ENCODE peak calls at places on chromosomes 6 and 20, in six cellular contexts. H is stimulated activated naive CD4-positive, alpha-beta T cell; W is endothelial cell; K is amniotic epithelial cell; X is LoVo; O is fibroblast of pulmonary artery. L is an unnamed sample.
A peak's percentile ranks its signal among the peaks of the same experiment; 100 is the strongest.

GRCh38 chr20:23159256-23159922 is 73.3 kb upstream of the CD93 start:
- DNase-seq in O (no peak), K (no peak), W (no peak), H (no peak), X (no peak), L (no peak)

GRCh38 chr6:21886601-21887091 is 293.1 kb downstream of the SOX4 start:
- DNase-seq in H (no peak), O (peak; percentile 28), W (no peak), K (peak; percentile 67), X (no peak), L (no peak)

GRCh38 chr6:136249336-136249735 is 775 bp downstream of the MTFR2 start:
- DNase-seq in O (no peak), X (no peak), W (no peak), H (no peak), K (no peak), L (no peak)

GRCh38 chr6:38671885-38672467 is 31.0 kb downstream of the GLO1 start:
- DNase-seq in W (peak; percentile 39), O (peak; percentile 79), K (peak; percentile 68), X (peak; percentile 41), H (peak; percentile 30), L (peak; percentile 28)

GRCh38 chr20:12058201-12058600 is 140.5 kb downstream of the BTBD3 start:
- DNase-seq in O (no peak), X (no peak), W (no peak), K (peak; percentile 76), H (no peak), L (no peak)

GRCh38 chr20:17287998-17288397 is 61.2 kb downstream of the PCSK2 start:
- DNase-seq in O (no peak), X (no peak), W (no peak), H (no peak), K (no peak), L (no peak)

GRCh38 chr6:104409913-104410312 is 449.8 kb downstream of the HACE1 start:
- DNase-seq in X (no peak), W (no peak), K (no peak), O (peak; percentile 10), H (no peak), L (no peak)

GRCh38 chr20:38308047-38308438 is 4.1 kb downstream of the BPI start:
- DNase-seq in K (peak; percentile 35), H (no peak), W (no peak), X (no peak), O (no peak), L (no peak)

GRCh38 chr6:157428418-157429202 is 47.6 kb downstream of the ZDHHC14 start:
- DNase-seq in W (no peak), K (no peak), X (peak; percentile 67), O (no peak), H (no peak), L (peak; percentile 95)

GRCh38 chr20:38201356-38201755 is 36.3 kb upstream of the TGM2 start:
- DNase-seq in H (no peak), X (no peak), K (peak; percentile 88), W (no peak), O (peak; percentile 68), L (no peak)

GRCh38 chr6:135832186-135832585 is 19.3 kb upstream of the PDE7B start:
- DNase-seq in O (no peak), W (no peak), K (peak; percentile 12), X (no peak), H (no peak), L (no peak)

GRCh38 chr6:106197441-106197840 is 111.3 kb downstream of the PRDM1 start:
- DNase-seq in H (peak; percentile 6), K (peak; percentile 11), O (no peak), X (no peak), W (no peak), L (no peak)

GRCh38 chr6:105884426-105884825 is 201.7 kb upstream of the PRDM1 start:
- DNase-seq in K (no peak), O (no peak), W (no peak), X (no peak), H (no peak), L (no peak)

GRCh38 chr20:309841-310644 is 12.7 kb downstream of the ZCCHC3 start:
- DNase-seq in O (peak; percentile 99), W (peak; percentile 96), K (peak; percentile 98), X (no peak), H (peak; percentile 76), L (no peak)

GRCh38 chr20:34705383-34706021 is 1.4 kb downstream of the TP53INP2 start:
- DNase-seq in H (no peak), K (peak; percentile 33), X (peak; percentile 56), W (peak; percentile 39), O (peak; percentile 23), L (no peak)

GRCh38 chr6:154509421-154510143 is 903 bp downstream of the CNKSR3 start:
- DNase-seq in H (no peak), O (peak; percentile 39), W (peak; percentile 36), X (peak; percentile 23), K (peak; percentile 21), L (no peak)

GRCh38 chr20:57844626-57845596 is 135.1 kb upstream of the PMEPA1 start:
- DNase-seq in O (no peak), W (no peak), H (no peak), X (no peak), K (no peak), L (no peak)

GRCh38 chr20:57159193-57159851 is 107.1 kb downstream of the BMP7 start:
- DNase-seq in X (no peak), K (no peak), H (no peak), O (no peak), W (no peak), L (no peak)

GRCh38 chr20:45365444-45365970 is 2.6 kb downstream of the SYS1 start:
- DNase-seq in X (no peak), O (no peak), H (no peak), W (no peak), K (no peak), L (no peak)

GRCh38 chr20:15911557-15911956 is 661.7 kb downstream of the KIF16B start:
- DNase-seq in K (no peak), H (no peak), O (no peak), W (no peak), X (no peak), L (no peak)

GRCh38 chr6:140011537-140011936 is 637.1 kb upstream of the CITED2 start:
- DNase-seq in O (no peak), K (peak; percentile 30), H (no peak), X (peak; percentile 7), W (no peak), L (no peak)

GRCh38 chr6:91744576-91744975 is 1157.7 kb upstream of the MAP3K7 start:
- DNase-seq in H (no peak), X (no peak), O (no peak), W (no peak), K (no peak), L (no peak)

GRCh38 chr6:121868191-121868590 is 432.7 kb downstream of the GJA1 start:
- DNase-seq in W (no peak), K (peak; percentile 96), H (no peak), O (peak; percentile 39), X (no peak), L (no peak)

GRCh38 chr20:50987493-50988210 is 29.0 kb downstream of the MOCS3 start:
- DNase-seq in K (peak; percentile 81), H (peak; percentile 75), O (peak; percentile 93), W (peak; percentile 89), X (peak; percentile 80), L (peak; percentile 92)

GRCh38 chr6:169158182-169158573 is 95.5 kb downstream of the THBS2 start:
- DNase-seq in O (peak; percentile 93), W (no peak), K (no peak), X (no peak), H (no peak), L (no peak)

GRCh38 chr6:113969888-113970807 is 800 bp downstream of the HDAC2 start:
- DNase-seq in O (peak; percentile 35), W (peak; percentile 65), H (peak; percentile 56), K (peak; percentile 40), X (peak; percentile 29), L (no peak)

L was measured in HCT116.